ENCODE peak calls at places on chromosomes 16 and 17, in ten cellular contexts. One of them, this sample, is unnamed.

GRCh38 chr16:53866520-53866919 is 162.6 kb downstream of the FTO start:
- DNase-seq in mammary epithelial cell: no peak
- DNase-seq in uterus: no peak
- DNase-seq in heart right ventricle: no peak
- DNase-seq in pancreas: no peak
- DNase-seq in fibroblast of the aortic adventitia: no peak
- DNase-seq in GM12865: no peak
- DNase-seq in ovary: no peak
- DNase-seq in IMR-90: no peak
- DNase-seq in esophagus muscularis mucosa: no peak
- DNase-seq in this sample: no peak

GRCh38 chr17:80152057-80152831 is 5.3 kb upstream of the EIF4A3 start:
- DNase-seq in mammary epithelial cell: peak; percentile 37
- DNase-seq in uterus: no peak
- DNase-seq in IMR-90: peak; percentile 69
- DNase-seq in esophagus muscularis mucosa: no peak
- DNase-seq in heart right ventricle: no peak
- DNase-seq in pancreas: no peak
- DNase-seq in ovary: peak; percentile 43
- DNase-seq in fibroblast of the aortic adventitia: peak; percentile 53
- DNase-seq in GM12865: no peak
- DNase-seq in this sample: no peak

GRCh38 chr17:79595471-79595870 is 15.4 kb downstream of the RBFOX3 start:
- DNase-seq in uterus: no peak
- DNase-seq in fibroblast of the aortic adventitia: no peak
- DNase-seq in mammary epithelial cell: no peak
- DNase-seq in ovary: no peak
- DNase-seq in heart right ventricle: no peak
- DNase-seq in IMR-90: no peak
- DNase-seq in GM12865: no peak
- DNase-seq in pancreas: no peak
- DNase-seq in esophagus muscularis mucosa: no peak
- DNase-seq in this sample: no peak

GRCh38 chr16:28875134-28876015 is 2.9 kb upstream of the ATP2A1 start:
- DNase-seq in mammary epithelial cell: no peak
- DNase-seq in uterus: no peak
- DNase-seq in esophagus muscularis mucosa: no peak
- DNase-seq in GM12865: no peak
- DNase-seq in fibroblast of the aortic adventitia: no peak
- DNase-seq in pancreas: no peak
- DNase-seq in heart right ventricle: no peak
- DNase-seq in IMR-90: no peak
- DNase-seq in ovary: no peak
- DNase-seq in this sample: no peak

GRCh38 chr17:2034806-2035548 is 5.0 kb downstream of the DPH1 start:
- DNase-seq in GM12865: no peak
- DNase-seq in IMR-90: peak; percentile 56
- DNase-seq in mammary epithelial cell: no peak
- DNase-seq in fibroblast of the aortic adventitia: peak; percentile 88
- DNase-seq in ovary: no peak
- DNase-seq in pancreas: no peak
- DNase-seq in esophagus muscularis mucosa: no peak
- DNase-seq in uterus: no peak
- DNase-seq in heart right ventricle: no peak
- DNase-seq in this sample: no peak

GRCh38 chr16:87212026-87212425 is 105.2 kb downstream of the C16orf95 start:
- DNase-seq in pancreas: no peak
- DNase-seq in heart right ventricle: no peak
- DNase-seq in ovary: no peak
- DNase-seq in IMR-90: peak; percentile 30
- DNase-seq in fibroblast of the aortic adventitia: peak; percentile 71
- DNase-seq in uterus: no peak
- DNase-seq in esophagus muscularis mucosa: no peak
- DNase-seq in GM12865: no peak
- DNase-seq in mammary epithelial cell: no peak
- DNase-seq in this sample: no peak

GRCh38 chr17:67280279-67280678 is 35.3 kb upstream of the HELZ start:
- DNase-seq in ovary: peak; percentile 31
- DNase-seq in fibroblast of the aortic adventitia: peak; percentile 67
- DNase-seq in heart right ventricle: no peak
- DNase-seq in esophagus muscularis mucosa: no peak
- DNase-seq in pancreas: no peak
- DNase-seq in uterus: no peak
- DNase-seq in IMR-90: peak; percentile 33
- DNase-seq in GM12865: no peak
- DNase-seq in mammary epithelial cell: peak; percentile 97
- DNase-seq in this sample: peak; percentile 93

GRCh38 chr17:72121164-72122001 is 563 bp downstream of the SOX9 start:
- DNase-seq in mammary epithelial cell: peak; percentile 54
- DNase-seq in GM12865: peak; percentile 68
- DNase-seq in heart right ventricle: peak; percentile 46
- DNase-seq in fibroblast of the aortic adventitia: peak; percentile 32
- DNase-seq in pancreas: peak; percentile 57
- DNase-seq in IMR-90: peak; percentile 69
- DNase-seq in uterus: no peak
- DNase-seq in ovary: no peak
- DNase-seq in esophagus muscularis mucosa: no peak
- DNase-seq in this sample: peak; percentile 48

GRCh38 chr16:75096730-75097129 is 19.9 kb downstream of the LDHD start:
- DNase-seq in pancreas: peak; percentile 70
- DNase-seq in mammary epithelial cell: peak; percentile 63
- DNase-seq in ovary: no peak
- DNase-seq in fibroblast of the aortic adventitia: peak; percentile 32
- DNase-seq in esophagus muscularis mucosa: no peak
- DNase-seq in IMR-90: no peak
- DNase-seq in GM12865: no peak
- DNase-seq in uterus: peak; percentile 43
- DNase-seq in heart right ventricle: no peak
- DNase-seq in this sample: no peak

GRCh38 chr17:28471531-28472342 is 1.7 kb upstream of the SLC13A2 start:
- DNase-seq in esophagus muscularis mucosa: no peak
- DNase-seq in heart right ventricle: no peak
- DNase-seq in pancreas: no peak
- DNase-seq in mammary epithelial cell: peak; percentile 95
- DNase-seq in ovary: no peak
- DNase-seq in fibroblast of the aortic adventitia: no peak
- DNase-seq in uterus: no peak
- DNase-seq in GM12865: no peak
- DNase-seq in IMR-90: no peak
- DNase-seq in this sample: no peak

GRCh38 chr17:43695968-43696865 is 34.5 kb upstream of the MEOX1 start:
- DNase-seq in esophagus muscularis mucosa: no peak
- DNase-seq in GM12865: no peak
- DNase-seq in uterus: no peak
- DNase-seq in IMR-90: peak; percentile 20
- DNase-seq in heart right ventricle: peak; percentile 54
- DNase-seq in mammary epithelial cell: no peak
- DNase-seq in ovary: no peak
- DNase-seq in fibroblast of the aortic adventitia: peak; percentile 81
- DNase-seq in pancreas: no peak
- DNase-seq in this sample: no peak

GRCh38 chr17:74712756-74713155 is at the start of gene CD300LF:
- DNase-seq in mammary epithelial cell: no peak
- DNase-seq in esophagus muscularis mucosa: no peak
- DNase-seq in IMR-90: no peak
- DNase-seq in GM12865: no peak
- DNase-seq in pancreas: no peak
- DNase-seq in uterus: no peak
- DNase-seq in ovary: no peak
- DNase-seq in fibroblast of the aortic adventitia: no peak
- DNase-seq in heart right ventricle: no peak
- DNase-seq in this sample: no peak

GRCh38 chr17:81200695-81201580 is 21.8 kb downstream of the CEP131 start:
- DNase-seq in GM12865: peak; percentile 64
- DNase-seq in uterus: no peak
- DNase-seq in IMR-90: peak; percentile 72
- DNase-seq in esophagus muscularis mucosa: no peak
- DNase-seq in fibroblast of the aortic adventitia: peak; percentile 85
- DNase-seq in pancreas: peak; percentile 80
- DNase-seq in heart right ventricle: no peak
- DNase-seq in mammary epithelial cell: peak; percentile 54
- DNase-seq in ovary: no peak
- DNase-seq in this sample: no peak

DNA sequence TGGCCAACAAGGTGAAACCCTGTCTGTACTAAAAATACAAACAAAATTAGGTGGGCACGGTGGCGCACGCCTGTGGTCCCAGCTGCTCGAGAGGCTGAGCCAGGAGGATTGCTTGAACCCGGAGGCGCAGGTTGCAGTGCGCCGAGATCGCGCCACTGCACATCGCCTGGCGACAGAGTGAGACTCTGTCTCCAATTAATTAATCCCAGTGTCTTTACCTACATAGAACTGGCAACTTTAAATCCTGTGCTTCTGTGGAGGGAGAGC is 1.5 kb upstream of the ELOB start:
- DNase-seq in IMR-90: no peak
- DNase-seq in ovary: no peak
- DNase-seq in pancreas: no peak
- DNase-seq in fibroblast of the aortic adventitia: no peak
- DNase-seq in esophagus muscularis mucosa: no peak
- DNase-seq in GM12865: no peak
- DNase-seq in mammary epithelial cell: no peak
- DNase-seq in heart right ventricle: no peak
- DNase-seq in uterus: peak; percentile 14
- DNase-seq in this sample: no peak
- H3K4me3 ChIP-seq in IMR-90: no peak overlapping the region
- H3K4me3 ChIP-seq in ovary: no peak overlapping the region
- H3K4me3 ChIP-seq in pancreas: peak overlapping the region; percentile 98
- H3K4me3 ChIP-seq in fibroblast of the aortic adventitia: peak overlapping the region; percentile 95
- H3K4me3 ChIP-seq in esophagus muscularis mucosa: peak overlapping the region; percentile 84
- H3K4me3 ChIP-seq in GM12865: peak overlapping the region; percentile 90
- H3K4me3 ChIP-seq in mammary epithelial cell: no peak overlapping the region
- H3K4me3 ChIP-seq in heart right ventricle: peak overlapping the region; percentile 87
- H3K4me3 ChIP-seq in uterus: no peak overlapping the region
- H3K4me3 ChIP-seq in this sample: no peak overlapping the region

DNA sequence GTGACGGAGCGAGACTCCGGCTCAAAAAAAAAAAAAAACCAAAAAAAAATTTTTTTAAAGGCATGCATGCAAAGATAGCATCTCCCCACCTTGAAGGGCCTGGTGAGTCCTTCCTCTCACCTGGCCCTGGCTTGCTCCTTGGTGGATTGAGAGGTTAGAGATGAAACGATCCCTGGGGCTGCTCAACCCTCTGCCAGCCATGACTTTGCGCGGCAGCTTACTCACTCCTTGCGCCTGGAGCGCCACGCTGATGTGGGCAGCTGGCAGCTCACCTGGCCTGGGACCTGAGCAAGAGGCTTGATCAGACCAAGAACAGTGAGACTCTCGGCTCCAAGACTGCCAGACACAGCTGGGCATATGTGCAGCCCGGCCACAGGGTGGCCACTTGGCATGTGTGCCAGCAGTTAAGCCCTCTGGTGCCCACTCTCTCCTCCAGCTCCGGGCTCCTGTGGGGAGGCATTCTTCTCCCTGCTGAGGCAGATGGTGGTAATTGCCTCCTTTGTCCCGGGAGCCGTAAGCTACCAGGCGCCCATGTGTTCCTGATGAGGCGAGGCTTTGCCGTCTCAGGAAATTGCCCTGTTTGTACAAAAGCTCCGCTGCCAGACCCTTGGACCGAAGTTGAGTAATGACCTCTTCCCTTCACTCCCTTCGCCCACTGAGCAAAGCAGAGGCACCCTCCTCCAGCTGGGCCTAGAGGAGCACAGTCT is 5.1 kb upstream of the EVPL start:
- DNase-seq in uterus: no peak
- DNase-seq in ovary: no peak
- DNase-seq in heart right ventricle: no peak
- DNase-seq in esophagus muscularis mucosa: no peak
- DNase-seq in GM12865: no peak
- DNase-seq in pancreas: peak; percentile 44
- DNase-seq in mammary epithelial cell: peak; percentile 14
- DNase-seq in fibroblast of the aortic adventitia: no peak
- DNase-seq in IMR-90: no peak
- DNase-seq in this sample: no peak
- TF ChIP-seq CTCF in uterus: no peak
- TF ChIP-seq CTCF in ovary: no peak
- TF ChIP-seq CTCF in heart right ventricle: no peak
- TF ChIP-seq CTCF in esophagus muscularis mucosa: no peak
- TF ChIP-seq CTCF in GM12865: no peak
- TF ChIP-seq CTCF in pancreas: no peak
- TF ChIP-seq CTCF in mammary epithelial cell: peak; percentile 34
- TF ChIP-seq CTCF in fibroblast of the aortic adventitia: no peak
- TF ChIP-seq CTCF in IMR-90: no peak
- TF ChIP-seq CTCF in this sample: no peak

GRCh38 chr17:42067371-42068180 is 17.2 kb upstream of the C17orf113 start:
- DNase-seq in pancreas: peak; percentile 76
- DNase-seq in mammary epithelial cell: no peak
- DNase-seq in fibroblast of the aortic adventitia: peak; percentile 44
- DNase-seq in uterus: peak; percentile 62
- DNase-seq in GM12865: peak; percentile 65
- DNase-seq in IMR-90: peak; percentile 23
- DNase-seq in ovary: peak; percentile 77
- DNase-seq in esophagus muscularis mucosa: peak; percentile 93
- DNase-seq in heart right ventricle: peak; percentile 67
- DNase-seq in this sample: peak; percentile 71
- H3K4me3 ChIP-seq in pancreas: no peak overlapping the region
- H3K4me3 ChIP-seq in mammary epithelial cell: no peak overlapping the region
- H3K4me3 ChIP-seq in fibroblast of the aortic adventitia: no peak overlapping the region
- H3K4me3 ChIP-seq in uterus: no peak overlapping the region
- H3K4me3 ChIP-seq in GM12865: no peak overlapping the region
- H3K4me3 ChIP-seq in IMR-90: no peak overlapping the region
- H3K4me3 ChIP-seq in ovary: no peak overlapping the region
- H3K4me3 ChIP-seq in esophagus muscularis mucosa: no peak overlapping the region
- H3K4me3 ChIP-seq in heart right ventricle: no peak overlapping the region
- H3K4me3 ChIP-seq in this sample: no peak overlapping the region

GRCh38 chr16:2427526-2427925 is 1.7 kb upstream of the CCNF start:
- DNase-seq in heart right ventricle: no peak
- DNase-seq in IMR-90: no peak
- DNase-seq in GM12865: no peak
- DNase-seq in mammary epithelial cell: no peak
- DNase-seq in uterus: no peak
- DNase-seq in fibroblast of the aortic adventitia: no peak
- DNase-seq in ovary: no peak
- DNase-seq in pancreas: no peak
- DNase-seq in esophagus muscularis mucosa: no peak
- DNase-seq in this sample: no peak

GRCh38 chr16:2428787-2429036 is 535 bp upstream of the CCNF start:
- DNase-seq in uterus: no peak
- DNase-seq in mammary epithelial cell: no peak
- DNase-seq in ovary: no peak
- DNase-seq in IMR-90: no peak
- DNase-seq in fibroblast of the aortic adventitia: no peak
- DNase-seq in GM12865: no peak
- DNase-seq in esophagus muscularis mucosa: no peak
- DNase-seq in heart right ventricle: no peak
- DNase-seq in pancreas: no peak
- DNase-seq in this sample: no peak

GRCh38 chr16:2428051-2428786 is 1.0 kb upstream of the CCNF start:
- DNase-seq in uterus: peak; percentile 44
- DNase-seq in pancreas: peak; percentile 45
- DNase-seq in ovary: peak; percentile 62
- DNase-seq in IMR-90: no peak
- DNase-seq in esophagus muscularis mucosa: no peak
- DNase-seq in fibroblast of the aortic adventitia: peak; percentile 7
- DNase-seq in GM12865: peak; percentile 75
- DNase-seq in mammary epithelial cell: peak; percentile 20
- DNase-seq in heart right ventricle: peak; percentile 33
- DNase-seq in this sample: peak; percentile 65

GRCh38 chr16:2425825-2426430 is 3.3 kb upstream of the CCNF start:
- DNase-seq in fibroblast of the aortic adventitia: no peak
- DNase-seq in uterus: no peak
- DNase-seq in esophagus muscularis mucosa: no peak
- DNase-seq in mammary epithelial cell: no peak
- DNase-seq in ovary: no peak
- DNase-seq in IMR-90: no peak
- DNase-seq in heart right ventricle: no peak
- DNase-seq in GM12865: no peak
- DNase-seq in pancreas: no peak
- DNase-seq in this sample: no peak

GRCh38 chr16:2426941-2427361 is 2.3 kb upstream of the CCNF start:
- DNase-seq in fibroblast of the aortic adventitia: no peak
- DNase-seq in ovary: no peak
- DNase-seq in esophagus muscularis mucosa: no peak
- DNase-seq in GM12865: no peak
- DNase-seq in heart right ventricle: no peak
- DNase-seq in uterus: no peak
- DNase-seq in pancreas: peak; percentile 42
- DNase-seq in IMR-90: no peak
- DNase-seq in mammary epithelial cell: peak; percentile 27
- DNase-seq in this sample: no peak
- TF ChIP-seq CTCF in fibroblast of the aortic adventitia: no peak
- TF ChIP-seq CTCF in ovary: no peak
- TF ChIP-seq CTCF in esophagus muscularis mucosa: no peak
- TF ChIP-seq CTCF in GM12865: no peak
- TF ChIP-seq CTCF in heart right ventricle: no peak
- TF ChIP-seq CTCF in uterus: no peak
- TF ChIP-seq CTCF in pancreas: no peak
- TF ChIP-seq CTCF in IMR-90: no peak
- TF ChIP-seq CTCF in mammary epithelial cell: no peak
- TF ChIP-seq CTCF in this sample: no peak

This sample was measured in right lobe of liver.